ENCODE peak calls at places on chromosomes 12 and 14, in six cellular contexts. X, O, H, Z, G and K are unnamed samples.

GRCh38 chr12:123270380-123271181 is 1.1 kb downstream of the CDK2AP1 start:
- DNase-seq in Z (peak), H (peak), X (no peak), G (no peak), O (peak), K (peak)

GRCh38 chr12:53825246-53826081 is 73.7 kb upstream of the CISTR start:
- DNase-seq in O (peak), G (no peak), X (peak), Z (no peak), H (no peak), K (no peak)

GRCh38 chr14:77044776-77045569 is 16.5 kb upstream of the IRF2BPL start:
- DNase-seq in H (peak), G (peak), X (no peak), Z (no peak), O (peak), K (no peak)

GRCh38 chr12:6533653-6534157 is 612 bp upstream of the GAPDH start:
- DNase-seq in X (peak), G (no peak), O (peak), H (peak), Z (peak), K (peak)

GRCh38 chr12:76265424-76266180 is 82.6 kb downstream of the BBS10 start:
- DNase-seq in H (no peak), G (no peak), X (no peak), Z (no peak), O (no peak), K (no peak)

GRCh38 chr14:61570188-61570960 is 124.9 kb upstream of the HIF1A start:
- DNase-seq in Z (no peak), G (no peak), O (no peak), X (no peak), H (no peak), K (peak)

GRCh38 chr12:75550906-75551305 is 39.5 kb upstream of the KRR1 start:
- DNase-seq in G (no peak), O (no peak), Z (no peak), H (no peak), X (no peak), K (no peak)

GRCh38 chr14:57153286-57153685 is 115.4 kb downstream of the EXOC5 start:
- DNase-seq in Z (no peak), X (no peak), H (no peak), G (no peak), O (no peak), K (no peak)

GRCh38 chr14:91945776-91946305 is 1.7 kb downstream of the FBLN5 start:
- DNase-seq in Z (no peak), X (no peak), G (no peak), H (peak), O (no peak), K (no peak)

GRCh38 chr12:6887460-6887859 is 14.4 kb upstream of the SPSB2 start:
- DNase-seq in O (no peak), X (no peak), Z (peak), H (no peak), G (no peak), K (no peak)

GRCh38 chr12:93591137-93591868 is 18.8 kb downstream of the SOCS2 start:
- DNase-seq in O (peak), Z (peak), H (peak), X (peak), G (peak), K (peak)

GRCh38 chr14:102695172-102695569 is 82.1 kb upstream of the TRAF3 start:
- DNase-seq in G (no peak), H (no peak), Z (no peak), X (no peak), O (no peak), K (no peak)

GRCh38 chr14:75205586-75205985 is 29.2 kb upstream of the TMED10 start:
- DNase-seq in G (no peak), H (no peak), X (no peak), O (peak), Z (no peak), K (peak)

GRCh38 chr12:126726481-126727217 is 1540.3 kb upstream of the TMEM132C start:
- DNase-seq in O (no peak), G (no peak), H (no peak), Z (no peak), X (no peak), K (no peak)

GRCh38 chr14:73977896-73978295 is 27.8 kb downstream of the COQ6 start:
- DNase-seq in X (no peak), G (no peak), O (peak), Z (no peak), H (no peak), K (no peak)

GRCh38 chr14:21891921-21892320 is 218.3 kb upstream of the OR4E1 start:
- DNase-seq in O (no peak), Z (no peak), G (no peak), X (no peak), H (no peak), K (no peak)

GRCh38 chr14:38904959-38905358 is 198.1 kb downstream of the SEC23A start:
- DNase-seq in H (no peak), G (no peak), X (no peak), Z (no peak), O (no peak), K (no peak)

GRCh38 chr14:85762523-85762922 is 232.6 kb downstream of the FLRT2 start:
- DNase-seq in X (no peak), Z (no peak), O (no peak), G (no peak), H (no peak), K (no peak)

GRCh38 chr12:12046401-12046800 is 24.3 kb upstream of the BCL2L14 start:
- DNase-seq in Z (no peak), G (no peak), H (no peak), X (no peak), O (no peak), K (no peak)

GRCh38 chr14:81302613-81303012 is 81.9 kb upstream of the GTF2A1 start:
- DNase-seq in G (no peak), O (no peak), X (peak), Z (no peak), H (no peak), K (no peak)

GRCh38 chr14:81303258-81303935 is 82.6 kb upstream of the GTF2A1 start:
- DNase-seq in O (no peak), H (peak), X (peak), Z (peak), G (no peak), K (peak)

GRCh38 chr14:81301813-81302212 is 81.1 kb upstream of the GTF2A1 start:
- DNase-seq in O (no peak), G (no peak), X (no peak), Z (no peak), H (no peak), K (no peak)

GRCh38 chr14:81298911-81299310 is 78.2 kb upstream of the GTF2A1 start:
- DNase-seq in Z (no peak), G (no peak), O (no peak), X (no peak), H (no peak), K (no peak)

GRCh38 chr14:81301371-81301770 is 80.6 kb upstream of the GTF2A1 start:
- DNase-seq in X (no peak), O (no peak), H (no peak), Z (no peak), G (no peak), K (no peak)
- TF ChIP-seq CTCF in X (no peak), O (no peak), H (no peak), Z (no peak), G (no peak), K (no peak)

DNA sequence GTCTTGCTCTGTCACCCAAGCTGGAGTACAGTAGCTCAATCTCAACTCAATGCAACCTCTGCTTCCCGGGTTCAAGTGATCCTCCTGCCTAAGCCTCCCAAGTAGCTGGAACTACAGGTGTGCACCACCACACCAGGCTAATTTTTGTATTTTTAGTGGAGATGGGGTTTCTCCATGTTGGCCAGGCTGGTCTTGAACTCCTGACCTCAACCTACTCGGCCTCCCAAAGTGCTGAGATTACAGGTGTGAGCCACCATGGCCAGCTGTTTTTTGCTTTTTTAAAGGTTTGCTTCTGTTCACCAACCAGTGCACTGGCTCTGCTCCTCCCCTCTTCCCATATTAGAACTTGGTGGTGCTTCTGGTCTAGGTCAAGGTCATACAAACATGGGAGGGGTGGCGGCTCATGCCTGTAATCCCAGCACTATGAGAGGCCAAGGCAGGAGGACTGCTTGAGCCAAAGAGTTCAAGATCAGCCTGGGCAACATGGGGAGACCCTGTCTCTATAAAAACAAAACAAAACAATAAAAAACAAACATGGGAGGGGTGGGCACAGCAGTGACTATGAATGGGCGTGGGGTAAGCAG is 20.4 kb upstream of the PAPOLA start:
- DNase-seq in G (no peak), Z (no peak), O (no peak), X (no peak), H (no peak), K (no peak)
- TF ChIP-seq CTCF in G (no peak), Z (no peak), O (no peak), X (no peak), H (no peak), K (no peak)

DNA sequence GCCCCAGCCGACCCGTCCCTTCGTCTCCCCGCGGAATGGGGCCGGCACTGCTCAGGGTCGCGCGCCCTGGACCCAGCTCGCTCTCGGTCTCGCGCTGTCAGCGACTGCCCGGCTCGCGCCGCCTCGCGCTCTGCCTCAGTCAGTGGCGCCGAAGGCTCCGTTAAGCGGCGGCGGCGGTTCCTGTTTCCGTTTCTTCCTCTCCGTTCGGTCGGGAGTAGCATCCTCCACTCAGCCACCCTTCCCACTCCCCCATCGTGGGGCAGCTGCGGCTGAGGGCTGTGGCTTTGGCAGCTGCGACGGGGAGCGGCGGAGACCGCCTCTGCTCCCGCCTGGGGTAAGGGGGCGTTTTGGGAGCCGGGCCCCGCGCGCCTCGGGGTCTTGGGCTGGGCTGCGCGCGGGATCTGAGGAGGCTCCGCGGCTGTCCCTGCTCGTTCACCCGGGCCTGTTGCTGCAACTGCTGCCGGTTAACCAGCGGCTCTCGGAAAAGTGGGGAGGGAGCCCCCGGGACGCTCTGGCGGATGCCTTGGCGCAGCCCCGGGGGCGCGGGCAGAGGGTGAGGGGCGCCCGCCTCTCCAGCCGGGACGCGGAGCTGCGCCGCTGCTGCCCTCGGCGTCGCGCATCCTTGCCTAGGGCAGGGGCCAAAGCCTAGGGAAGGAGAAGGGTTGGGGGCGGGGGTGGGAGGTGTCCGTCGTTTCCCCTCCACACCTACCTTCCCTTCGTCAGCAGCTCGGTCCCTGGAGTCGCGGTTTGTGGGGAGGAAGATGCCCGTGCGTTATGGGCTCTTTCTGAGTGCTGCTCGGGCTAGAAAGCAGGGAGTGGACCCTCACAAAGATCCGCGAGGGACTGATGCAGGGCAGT is 580 bp downstream of the FUT8 start:
- DNase-seq in X (no peak), O (peak), Z (peak), H (peak), G (no peak), K (peak)
- TF ChIP-seq CTCF in X (no peak), O (no peak), Z (no peak), H (no peak), G (no peak), K (no peak)

GRCh38 chr12:129966086-129966640 is 62.3 kb upstream of the TMEM132D start:
- DNase-seq in Z (no peak), G (no peak), X (no peak), H (no peak), O (no peak), K (no peak)

GRCh38 chr12:129961111-129961510 is 57.3 kb upstream of the TMEM132D start:
- DNase-seq in G (no peak), X (no peak), O (no peak), Z (no peak), H (no peak), K (no peak)

GRCh38 chr12:129964300-129964699 is 60.5 kb upstream of the TMEM132D start:
- DNase-seq in H (no peak), Z (no peak), G (no peak), O (no peak), X (no peak), K (no peak)

GRCh38 chr12:129961856-129962255 is 58.0 kb upstream of the TMEM132D start:
- DNase-seq in O (no peak), H (no peak), G (no peak), Z (no peak), X (no peak), K (no peak)

DNA sequence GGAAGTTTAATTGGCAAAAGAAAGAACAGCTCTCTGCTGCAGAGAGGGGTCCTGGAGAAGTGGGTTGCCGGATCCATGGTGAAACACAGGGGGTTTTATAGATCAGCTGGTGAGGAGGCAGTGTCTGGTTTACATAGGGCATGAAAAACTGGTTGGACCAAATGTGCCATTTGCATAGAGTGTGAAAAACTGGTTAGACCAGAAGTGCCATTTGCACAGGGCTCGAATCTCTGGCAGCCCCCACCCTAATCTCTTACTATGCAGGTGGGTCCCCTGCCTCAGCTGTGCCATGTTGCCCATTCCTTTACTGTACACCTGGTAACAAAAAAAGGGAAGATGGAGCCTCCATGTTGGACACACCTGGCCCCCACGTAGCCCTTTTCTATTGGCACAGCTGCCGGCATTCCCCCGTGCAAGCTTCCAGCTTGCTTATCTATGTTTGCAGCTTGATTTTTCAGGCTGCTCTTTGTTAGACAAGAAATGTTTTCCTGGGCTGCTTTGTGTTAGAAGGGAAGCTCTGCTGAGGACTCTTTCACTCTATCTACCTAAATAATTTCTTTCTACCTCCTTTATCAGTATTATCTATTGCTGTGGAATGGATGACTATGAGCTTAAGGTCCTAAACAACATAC is 61.1 kb upstream of the TMEM132D start:
- DNase-seq in X (no peak), Z (no peak), H (no peak), G (no peak), O (no peak), K (no peak)
- TF ChIP-seq CTCF in X (no peak), Z (no peak), H (no peak), G (no peak), O (no peak), K (no peak)

DNA sequence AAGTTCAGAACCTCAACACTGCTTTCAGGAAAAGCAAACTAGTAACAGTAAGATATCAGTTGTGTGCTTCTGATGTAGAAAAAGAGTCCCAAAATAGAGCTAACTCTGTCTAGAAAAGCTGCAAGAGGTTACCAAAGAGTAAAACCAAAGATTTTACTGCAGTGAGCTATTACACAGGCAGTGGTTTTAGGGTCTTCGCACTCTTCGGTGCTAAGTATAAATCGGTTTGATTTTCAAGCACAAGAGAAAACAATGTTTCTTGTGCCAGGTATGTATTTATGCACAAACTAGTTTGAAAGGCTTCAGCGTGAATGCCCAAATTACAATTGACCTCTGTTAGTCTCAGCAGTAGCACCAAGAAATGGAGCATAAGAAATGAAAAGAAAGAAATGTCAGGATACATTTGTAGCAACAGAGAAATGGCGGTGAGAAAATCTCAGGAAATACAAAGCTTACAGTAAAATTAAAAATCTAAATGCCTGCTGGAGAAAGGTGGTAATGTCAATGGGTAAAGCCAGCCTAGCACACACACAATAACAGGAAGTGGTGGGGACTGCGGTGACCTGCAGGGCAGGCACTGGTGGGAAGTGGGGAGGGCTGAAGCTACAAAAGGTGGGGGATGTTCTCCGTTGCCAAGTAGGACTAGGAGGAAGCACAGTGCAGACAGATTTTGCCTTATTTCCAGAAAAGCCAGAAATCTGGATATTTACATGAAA is 18.0 kb upstream of the DYRK2 start:
- DNase-seq in O (no peak), H (peak), X (no peak), Z (peak), G (no peak), K (peak)
- TF ChIP-seq CTCF in O (no peak), H (no peak), X (no peak), Z (no peak), G (peak), K (peak)

GRCh38 chr12:108518716-108519496 is 3.8 kb downstream of the FICD start:
- DNase-seq in H (no peak), Z (no peak), G (no peak), X (no peak), O (no peak), K (no peak)

GRCh38 chr12:108515916-108516315 is 839 bp downstream of the FICD start:
- DNase-seq in Z (no peak), H (no peak), X (no peak), O (no peak), G (no peak), K (no peak)

GRCh38 chr12:108518101-108518715 is 3.1 kb downstream of the FICD start:
- DNase-seq in H (no peak), O (no peak), Z (no peak), X (no peak), G (no peak), K (no peak)

GRCh38 chr12:108516511-108517275 is 1.6 kb downstream of the FICD start:
- DNase-seq in H (no peak), Z (no peak), O (no peak), G (no peak), X (no peak), K (no peak)

GRCh38 chr12:108517288-108518100 is 2.4 kb downstream of the FICD start:
- DNase-seq in G (no peak), H (no peak), O (no peak), X (no peak), Z (no peak), K (no peak)
- TF ChIP-seq CTCF in G (no peak), H (no peak), O (no peak), X (no peak), Z (no peak), K (no peak)